ENCODE peak calls at places on chromosomes 16 and 17, in four cellular contexts. K is WTC11, Z is K562, X is HepG2. N is an unnamed sample.

GRCh38 chr17:41618341-41619161 is 5.8 kb downstream of the KRT17 start:
- DNase-seq in K (no peak), Z (no peak), X (no peak), N (no peak)

GRCh38 chr17:42895185-42895555 is 5.4 kb upstream of the G6PC1 start:
- DNase-seq in K (no peak), Z (no peak), X (no peak), N (no peak)

GRCh38 chr17:68437979-68438877 is 19.1 kb downstream of the WIPI1 start:
- DNase-seq in K (no peak), Z (peak), X (peak), N (no peak)

GRCh38 chr17:39668141-39668924 is at the start of gene PNMT:
- DNase-seq in K (peak), Z (peak), X (peak), N (peak)

GRCh38 chr17:37518816-37519215 is 29.1 kb downstream of the DUSP14 start:
- DNase-seq in K (no peak), Z (no peak), X (no peak), N (no peak)

GRCh38 chr17:8142158-8142886 is 9.9 kb downstream of the PER1 start:
- DNase-seq in K (no peak), Z (no peak), X (no peak), N (no peak)

GRCh38 chr16:77788196-77789084 is at the start of gene VAT1L:
- DNase-seq in K (peak), Z (peak), X (no peak), N (peak)

GRCh38 chr16:1175566-1176279 is 22.8 kb downstream of the CACNA1H start:
- DNase-seq in K (no peak), Z (no peak), X (peak), N (no peak)

GRCh38 chr17:3755335-3756030 is 31.8 kb downstream of the HASPIN start:
- DNase-seq in K (no peak), Z (peak), X (no peak), N (no peak)

GRCh38 chr17:29948460-29949185 is 7.2 kb downstream of the EFCAB5 start:
- DNase-seq in K (no peak), Z (no peak), X (no peak), N (no peak)

GRCh38 chr17:40191237-40192208 is 14.3 kb downstream of the RAPGEFL1 start:
- DNase-seq in K (peak), Z (peak), X (peak), N (peak)

GRCh38 chr17:70060415-70060814 is 14.6 kb upstream of the KCNJ16 start:
- DNase-seq in K (no peak), Z (no peak), X (no peak), N (no peak)

GRCh38 chr17:75854111-75854748 is 905 bp downstream of the WBP2 start:
- DNase-seq in K (no peak), Z (no peak), X (peak), N (no peak)

GRCh38 chr16:7861891-7862585 is 529.4 kb downstream of the RBFOX1 start:
- DNase-seq in K (no peak), Z (no peak), X (no peak), N (no peak)

GRCh38 chr17:75645889-75646625 is 12.8 kb downstream of the SMIM5 start:
- DNase-seq in K (no peak), Z (no peak), X (peak), N (peak)

GRCh38 chr16:981695-982151 is at the start of gene SOX8:
- DNase-seq in K (peak), Z (no peak), X (no peak), N (peak)

GRCh38 chr16:31032736-31033708 is at the start of gene STX4:
- DNase-seq in K (peak), Z (peak), X (peak), N (peak)

GRCh38 chr17:57296231-57296630 is 39.9 kb downstream of the MSI2 start:
- DNase-seq in K (no peak), Z (no peak), X (no peak), N (no peak)

GRCh38 chr17:427327-427726 is 74.7 kb upstream of the RPH3AL start:
- DNase-seq in K (no peak), Z (no peak), X (no peak), N (no peak)

DNA sequence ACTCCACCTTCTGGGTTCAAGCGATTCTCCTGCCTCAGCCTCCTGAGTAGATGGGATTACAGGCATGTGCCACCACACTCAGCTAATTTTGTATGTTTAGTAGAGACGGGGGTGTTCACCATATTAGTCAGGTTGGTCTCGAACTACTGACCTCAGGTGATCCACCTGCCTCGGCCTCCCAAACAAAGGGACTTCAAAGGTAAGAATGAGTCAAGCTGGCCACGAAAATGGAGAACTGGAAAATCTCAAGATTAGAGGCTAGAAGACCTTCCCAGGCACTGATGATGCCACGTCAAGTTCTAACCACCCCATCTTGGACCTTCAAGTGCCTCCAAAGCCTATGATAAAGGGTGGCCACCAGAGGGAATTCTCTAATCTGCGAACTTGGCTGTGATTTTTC is 1.3 kb upstream of the CCL15 start:
- DNase-seq in K (no peak), Z (no peak), X (no peak), N (no peak)
- TF ChIP-seq FOXJ3 in K (no peak), Z (no peak), X (no peak), N (no peak)

DNA sequence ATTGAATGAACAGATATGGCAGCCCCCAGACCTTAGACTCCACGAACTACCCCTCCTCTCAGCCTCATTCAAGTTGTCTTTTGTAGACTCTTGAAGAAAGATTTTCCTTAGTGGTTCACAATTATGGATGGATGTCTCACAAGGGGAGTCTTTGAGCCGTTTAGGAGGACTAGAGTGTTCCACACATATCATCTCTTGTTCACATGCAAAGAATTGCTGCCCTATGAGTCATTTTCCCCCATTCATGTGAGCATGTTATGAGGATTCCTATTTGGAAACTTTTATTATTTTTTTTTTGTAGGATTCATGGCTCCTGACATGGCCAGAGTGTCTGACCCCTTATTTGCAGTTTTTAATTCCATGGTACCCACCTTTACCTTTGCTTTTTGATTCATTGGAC is 237.1 kb downstream of the SHISA9 start:
- DNase-seq in K (no peak), Z (no peak), X (no peak), N (no peak)
- TF ChIP-seq CTCF in K (no peak), Z (no peak), X (no peak), N (no peak)

DNA sequence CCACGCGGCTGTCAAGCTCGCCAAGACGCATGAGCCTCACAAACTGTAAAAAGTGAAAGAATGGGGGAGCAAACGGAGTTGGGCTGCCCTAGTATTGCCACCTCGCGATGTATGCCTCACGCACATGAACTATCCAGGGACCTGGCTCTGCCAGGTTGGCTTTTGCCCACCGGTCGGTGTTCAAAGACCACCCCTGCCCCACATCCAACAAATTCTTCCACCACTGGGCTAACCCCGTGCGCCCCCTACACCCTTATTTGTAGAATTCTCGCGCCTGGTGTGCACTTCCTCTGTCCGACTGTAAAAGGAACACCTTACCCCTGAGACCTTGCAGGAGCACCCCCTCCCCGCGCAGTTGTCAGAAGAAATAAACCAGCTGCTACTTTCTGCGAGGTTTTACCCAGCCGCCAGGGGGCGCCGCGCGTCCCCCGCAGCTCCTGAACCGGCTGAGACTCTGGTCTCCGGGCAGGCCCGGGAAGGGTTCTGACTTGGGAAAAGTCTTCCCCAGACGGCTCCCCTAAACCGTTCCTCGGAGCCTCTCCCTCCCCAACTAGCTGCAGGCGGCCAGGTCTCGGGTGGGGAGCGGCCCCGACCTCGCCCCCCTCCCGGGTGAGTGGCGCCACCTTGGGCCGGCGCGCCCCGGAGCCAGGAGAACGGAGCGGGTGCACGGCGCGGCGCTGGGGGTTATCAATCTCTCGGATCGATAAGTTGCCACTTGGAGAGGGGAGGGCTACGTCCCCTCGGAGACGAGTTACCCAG is 1.7 kb upstream of the ZNF423 start:
- DNase-seq in K (peak), Z (peak), X (peak), N (peak)
- TF ChIP-seq FOXJ3 in K (no peak), Z (no peak), X (no peak), N (no peak)

GRCh38 chr16:85347213-85347591 is 234.9 kb upstream of the CIBAR2 start:
- DNase-seq in K (peak), Z (peak), X (peak), N (peak)
- TF ChIP-seq CTCF in K (peak), Z (peak), X (peak), N (peak)

DNA sequence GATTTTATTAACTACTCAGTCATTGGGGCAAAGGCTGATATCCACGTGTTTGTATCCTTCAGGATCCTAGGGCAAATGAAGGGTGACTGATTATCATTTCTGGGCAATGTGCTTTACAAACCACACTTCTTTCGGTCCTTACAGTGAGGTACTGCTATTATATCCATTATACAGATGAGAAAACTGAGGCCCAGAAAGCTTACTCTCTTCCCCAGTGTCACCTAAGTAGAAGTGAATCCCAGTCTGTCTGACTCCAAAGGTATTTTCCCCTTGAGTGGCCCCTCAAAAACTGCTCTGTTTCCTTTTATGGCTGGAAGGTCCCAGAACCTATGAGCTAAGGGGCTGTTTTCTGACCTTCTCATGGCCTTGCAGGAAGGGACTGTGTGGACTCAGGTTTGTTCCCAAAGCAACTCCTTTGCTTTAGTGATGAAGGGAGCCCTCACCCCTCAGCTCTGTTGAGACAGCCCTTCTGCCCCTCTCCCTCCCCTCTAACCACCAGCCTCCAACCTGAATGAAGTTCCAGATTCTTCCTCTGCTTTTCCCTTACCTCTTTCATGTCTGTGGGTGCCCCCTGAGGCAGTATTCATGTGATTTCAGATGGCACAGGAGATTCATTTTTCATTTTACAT is 27.4 kb upstream of the ADGRG1 start:
- DNase-seq in K (no peak), Z (no peak), X (no peak), N (no peak)
- TF ChIP-seq FOXJ3 in K (no peak), Z (no peak), X (no peak), N (no peak)

GRCh38 chr16:85674828-85675227 is 13.9 kb downstream of the GINS2 start:
- DNase-seq in K (no peak), Z (no peak), X (no peak), N (no peak)

GRCh38 chr16:85673529-85674417 is 15.0 kb downstream of the GINS2 start:
- DNase-seq in K (no peak), Z (no peak), X (no peak), N (peak)

GRCh38 chr16:85676466-85676865 is 12.3 kb downstream of the GINS2 start:
- DNase-seq in K (no peak), Z (no peak), X (no peak), N (no peak)

GRCh38 chr16:85674418-85674755 is 14.4 kb downstream of the GINS2 start:
- DNase-seq in K (no peak), Z (no peak), X (no peak), N (no peak)

GRCh38 chr16:85675528-85675927 is 13.2 kb downstream of the GINS2 start:
- DNase-seq in K (no peak), Z (peak), X (peak), N (no peak)
- TF ChIP-seq CTCF in K (no peak), Z (peak), X (peak), N (peak)

GRCh38 chr16:74837056-74837455 is 62.4 kb upstream of the FA2H start:
- DNase-seq in K (no peak), Z (no peak), X (no peak), N (no peak)

GRCh38 chr16:74832228-74832627 is 57.6 kb upstream of the FA2H start:
- DNase-seq in K (no peak), Z (no peak), X (no peak), N (no peak)

GRCh38 chr16:74830646-74831045 is 56.0 kb upstream of the FA2H start:
- DNase-seq in K (no peak), Z (no peak), X (no peak), N (no peak)

GRCh38 chr16:74841469-74841868 is 66.8 kb upstream of the FA2H start:
- DNase-seq in K (no peak), Z (no peak), X (no peak), N (no peak)

GRCh38 chr16:74836111-74836671 is 61.6 kb upstream of the FA2H start:
- DNase-seq in K (no peak), Z (no peak), X (no peak), N (no peak)
- TF ChIP-seq FOXJ3 in K (no peak), Z (no peak), X (no peak), N (no peak)

GRCh38 chr17:19294443-19294842 is 57.3 kb downstream of the EPN2 start:
- DNase-seq in K (no peak), Z (no peak), X (no peak), N (no peak)
- TF ChIP-seq CTCF in K (no peak), Z (no peak), X (no peak), N (no peak)

GRCh38 chr16:19595043-19595767 is 39.7 kb downstream of the VPS35L start:
- DNase-seq in K (no peak), Z (no peak), X (no peak), N (peak)
- TF ChIP-seq FOXJ3 in K (no peak), Z (no peak), X (no peak), N (no peak)

GRCh38 chr16:4314532-4315184 is 1.2 kb upstream of the GLIS2 start:
- DNase-seq in K (no peak), Z (peak), X (no peak), N (peak)
- TF ChIP-seq CTCF in K (no peak), Z (no peak), X (no peak), N (no peak)